ENCODE peak calls at places on chromosome 19, in six cellular contexts. A is dermis microvascular lymphatic vessel endothelial cell; Y is GF-D8; E is stimulated activated CD4-positive, alpha-beta T cell treated with anti-CD3 and anti-CD28 coated beads, Interleukin-4, amount 100 ng/mL, for 48 hours; V is D341Med; J is psoas muscle. K is an unnamed sample.
A peak's percentile ranks its signal among the peaks of the same experiment; 100 is the strongest.

GRCh38 chr19:18419699-18420460 is 682 bp downstream of the SSBP4 start:
- DNase-seq in A (no peak), Y (no peak), E (no peak), V (peak; percentile 71), J (peak; percentile 66), K (no peak)

GRCh38 chr19:5941673-5942072 is 27.6 kb downstream of the CAPS start:
- DNase-seq in A (no peak), Y (no peak), E (no peak), V (no peak), J (no peak), K (no peak)

GRCh38 chr19:36245210-36246005 is 30.5 kb downstream of the ZNF146 start:
- DNase-seq in A (peak; percentile 8), Y (no peak), E (no peak), V (peak; percentile 38), J (no peak), K (no peak)

GRCh38 chr19:54105796-54106195 is 3.1 kb downstream of the NDUFA3 start:
- DNase-seq in A (no peak), Y (no peak), E (no peak), V (peak; percentile 9), J (no peak), K (no peak)

GRCh38 chr19:50315773-50316448 is 13.3 kb downstream of the KCNC3 start:
- DNase-seq in A (no peak), Y (no peak), E (peak; percentile 41), V (peak; percentile 69), J (peak; percentile 32), K (no peak)

GRCh38 chr19:46704379-46705076 is 12.4 kb downstream of the PRKD2 start:
- DNase-seq in A (peak; percentile 55), Y (no peak), E (peak; percentile 97), V (peak; percentile 88), J (peak; percentile 87), K (no peak)

GRCh38 chr19:17097593-17098126 is 22.1 kb downstream of the MYO9B start:
- DNase-seq in A (peak; percentile 78), Y (peak; percentile 8), E (no peak), V (no peak), J (no peak), K (no peak)

GRCh38 chr19:16893686-16893990 is 4.8 kb downstream of the F2RL3 start:
- DNase-seq in A (peak; percentile 45), Y (no peak), E (no peak), V (no peak), J (peak; percentile 64), K (no peak)

GRCh38 chr19:1782501-1782900 is 29.2 kb downstream of the ONECUT3 start:
- DNase-seq in A (no peak), Y (no peak), E (no peak), V (no peak), J (no peak), K (no peak)

GRCh38 chr19:38079926-38080380 is 144.1 kb downstream of the DPF1 start:
- DNase-seq in A (peak; percentile 83), Y (no peak), E (no peak), V (no peak), J (no peak), K (peak; percentile 43)

GRCh38 chr19:39132344-39132969 is 6.9 kb downstream of the PAK4 start:
- DNase-seq in A (no peak), Y (no peak), E (no peak), V (no peak), J (no peak), K (no peak)

GRCh38 chr19:3006075-3006767 is 22.9 kb downstream of the TLE2 start:
- DNase-seq in A (no peak), Y (no peak), E (peak; percentile 47), V (peak; percentile 36), J (no peak), K (no peak)

GRCh38 chr19:456547-457110 is 4.2 kb downstream of the SHC2 start:
- DNase-seq in A (no peak), Y (no peak), E (no peak), V (no peak), J (peak; percentile 18), K (no peak)

GRCh38 chr19:31285744-31286143 is 63.5 kb downstream of the TSHZ3 start:
- DNase-seq in A (no peak), Y (no peak), E (no peak), V (no peak), J (no peak), K (no peak)

GRCh38 chr19:10343495-10343894 is 4.1 kb upstream of the ICAM3 start:
- DNase-seq in A (no peak), Y (no peak), E (no peak), V (no peak), J (no peak), K (no peak)

GRCh38 chr19:42092350-42092749 is 16.4 kb downstream of the ZNF574 start:
- DNase-seq in A (peak; percentile 92), Y (peak; percentile 11), E (no peak), V (peak; percentile 88), J (no peak), K (peak; percentile 89)

GRCh38 chr19:29409121-29409862 is 116.5 kb upstream of the VSTM2B start:
- DNase-seq in A (no peak), Y (no peak), E (no peak), V (no peak), J (no peak), K (no peak)

GRCh38 chr19:41299046-41299754 is 10.8 kb upstream of the CCDC97 start:
- DNase-seq in A (no peak), Y (no peak), E (no peak), V (no peak), J (no peak), K (no peak)

GRCh38 chr19:10270180-10270615 is 722 bp upstream of the ICAM1 start:
- DNase-seq in A (peak; percentile 45), Y (peak; percentile 90), E (peak; percentile 61), V (no peak), J (peak; percentile 84), K (no peak)

GRCh38 chr19:48510421-48511268 is 990 bp downstream of the LMTK3 start:
- DNase-seq in A (peak; percentile 51), Y (no peak), E (peak; percentile 70), V (peak; percentile 77), J (peak; percentile 81), K (no peak)

GRCh38 chr19:5961969-5962945 is 15.7 kb downstream of the RANBP3 start:
- DNase-seq in A (peak; percentile 95), Y (peak; percentile 37), E (no peak), V (no peak), J (no peak), K (peak; percentile 48)

GRCh38 chr19:4083677-4084546 is 17.2 kb upstream of the ZBTB7A start:
- DNase-seq in A (no peak), Y (peak; percentile 81), E (no peak), V (no peak), J (peak; percentile 56), K (no peak)

GRCh38 chr19:5877869-5878268 is 7.5 kb upstream of the FUT5 start:
- DNase-seq in A (no peak), Y (no peak), E (no peak), V (no peak), J (no peak), K (no peak)

GRCh38 chr19:7500811-7501450 is 12.1 kb upstream of the PEX11G start:
- DNase-seq in A (peak; percentile 78), Y (peak; percentile 74), E (peak; percentile 61), V (peak; percentile 95), J (no peak), K (no peak)

GRCh38 chr19:33577947-33578346 is 43.8 kb upstream of the CHST8 start:
- DNase-seq in A (no peak), Y (no peak), E (no peak), V (no peak), J (no peak), K (no peak)

GRCh38 chr19:50173144-50173543 is 10.1 kb upstream of the IZUMO2 start:
- DNase-seq in A (no peak), Y (no peak), E (no peak), V (no peak), J (no peak), K (no peak)

GRCh38 chr19:35975608-35976214 is 19.3 kb upstream of the SDHAF1 start:
- DNase-seq in A (peak; percentile 29), Y (no peak), E (no peak), V (no peak), J (no peak), K (no peak)

GRCh38 chr19:15869109-15869555 is 28.7 kb downstream of the CYP4F2 start:
- DNase-seq in A (peak; percentile 48), Y (peak; percentile 100), E (peak; percentile 12), V (peak; percentile 82), J (no peak), K (peak; percentile 8)

K was measured in pulmonary artery endothelial cell.